ENCODE peak calls at places on chromosomes 11 and 22, in five cellular contexts. M, V, Y, Q and S are unnamed samples.

GRCh38 chr22:37177221-37177620 is 10.8 kb downstream of the C1QTNF6 start:
- DNase-seq in V (no peak), Y (no peak), Q (no peak), M (no peak), S (no peak)

GRCh38 chr11:1652778-1653540 is 23.4 kb downstream of the KRTAP5-5 start:
- DNase-seq in M (peak; percentile 95), Y (peak; percentile 83), V (peak; percentile 80), Q (peak; percentile 78), S (peak; percentile 86)

GRCh38 chr11:107691003-107691402 is 20.9 kb downstream of the SLN start:
- DNase-seq in Q (no peak), Y (no peak), V (no peak), M (no peak), S (no peak)

GRCh38 chr11:47148903-47149535 is 27.7 kb downstream of the ARFGAP2 start:
- DNase-seq in M (no peak), Q (no peak), V (no peak), Y (no peak), S (peak; percentile 34)

GRCh38 chr11:59578369-59578768 is 37.2 kb downstream of the OSBP start:
- DNase-seq in V (no peak), Y (no peak), M (no peak), Q (no peak), S (no peak)

GRCh38 chr11:2775083-2775625 is 75.4 kb upstream of the KCNQ1OT1 start:
- DNase-seq in M (no peak), Q (peak; percentile 28), Y (peak; percentile 5), V (peak; percentile 9), S (peak; percentile 36)

GRCh38 chr22:28299760-28300159 is 379.9 kb downstream of the TTC28 start:
- DNase-seq in Q (no peak), M (no peak), V (no peak), Y (no peak), S (no peak)

GRCh38 chr11:92453055-92453454 is 228.4 kb downstream of the FAT3 start:
- DNase-seq in M (no peak), Q (no peak), V (no peak), Y (no peak), S (no peak)

GRCh38 chr11:72641900-72642814 is 32.1 kb downstream of the PDE2A start:
- DNase-seq in M (peak; percentile 46), Y (peak; percentile 61), Q (peak; percentile 73), V (no peak), S (no peak)

GRCh38 chr22:17647996-17648395 is 9.4 kb downstream of the BCL2L13 start:
- DNase-seq in Y (no peak), V (no peak), Q (no peak), M (no peak), S (no peak)

GRCh38 chr11:61362542-61362875 is 335 bp downstream of the TMEM138 start:
- DNase-seq in Y (no peak), V (peak; percentile 33), M (no peak), Q (no peak), S (no peak)

GRCh38 chr22:46813816-46814597 is 51.6 kb downstream of the TBC1D22A start:
- DNase-seq in Q (peak; percentile 57), M (no peak), Y (no peak), V (no peak), S (no peak)

GRCh38 chr11:8092587-8093424 is 11.8 kb downstream of the TUB start:
- DNase-seq in Y (peak; percentile 43), Q (peak; percentile 70), V (no peak), M (peak; percentile 50), S (peak; percentile 52)
- TF ChIP-seq CTCF in Y (peak; percentile 40), Q (peak; percentile 52), V (no peak), M (peak; percentile 62), S (peak; percentile 61)

DNA sequence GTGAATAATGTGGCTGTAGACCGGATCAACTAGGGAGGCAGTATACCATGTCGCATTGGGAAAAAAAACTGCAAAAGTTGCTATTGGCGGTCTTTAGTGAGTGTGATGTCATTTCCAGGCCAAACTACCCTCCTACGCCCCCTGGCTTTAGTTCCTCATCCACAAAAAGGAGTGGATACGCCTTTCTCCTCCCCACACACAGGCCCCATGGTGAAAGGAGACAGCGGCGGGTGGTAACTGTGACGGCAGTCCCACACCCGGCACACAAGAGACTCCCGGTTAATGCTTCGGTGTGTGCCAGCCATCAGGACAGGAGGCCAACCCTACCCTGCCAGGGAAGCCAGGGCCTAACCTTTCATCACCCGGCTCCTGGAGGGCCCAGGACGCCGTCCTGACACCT is 11.0 kb downstream of the TP53I11 start:
- DNase-seq in V (no peak), M (peak; percentile 26), Y (no peak), Q (no peak), S (no peak)
- TF ChIP-seq CTCF in V (no peak), M (no peak), Y (no peak), Q (no peak), S (peak; percentile 10)

GRCh38 chr11:117930208-117930570 is 987 bp upstream of the TMPRSS13 start:
- DNase-seq in Y (no peak), V (no peak), M (no peak), Q (peak; percentile 25), S (no peak)

GRCh38 chr11:117927926-117928325 is 1.3 kb downstream of the TMPRSS13 start:
- DNase-seq in Q (peak; percentile 17), M (no peak), Y (no peak), V (no peak), S (no peak)

GRCh38 chr11:117929568-117930207 is 486 bp upstream of the TMPRSS13 start:
- DNase-seq in Q (no peak), V (no peak), Y (no peak), M (no peak), S (no peak)

GRCh38 chr11:117930668-117931330 is 1.6 kb upstream of the TMPRSS13 start:
- DNase-seq in V (peak; percentile 34), Y (no peak), Q (peak; percentile 35), M (no peak), S (no peak)

GRCh38 chr11:117928818-117929567 is at the start of gene TMPRSS13:
- DNase-seq in Q (peak; percentile 52), Y (no peak), M (no peak), V (no peak), S (peak; percentile 30)
- TF ChIP-seq CTCF in Q (no peak), Y (no peak), M (no peak), V (no peak), S (no peak)

GRCh38 chr22:29524440-29525191 is 28.9 kb downstream of the THOC5 start:
- DNase-seq in Y (peak; percentile 38), Q (no peak), V (peak; percentile 19), M (peak; percentile 3), S (no peak)
- TF ChIP-seq CTCF in Y (peak; percentile 53), Q (peak; percentile 11), V (no peak), M (peak; percentile 54), S (no peak)

DNA sequence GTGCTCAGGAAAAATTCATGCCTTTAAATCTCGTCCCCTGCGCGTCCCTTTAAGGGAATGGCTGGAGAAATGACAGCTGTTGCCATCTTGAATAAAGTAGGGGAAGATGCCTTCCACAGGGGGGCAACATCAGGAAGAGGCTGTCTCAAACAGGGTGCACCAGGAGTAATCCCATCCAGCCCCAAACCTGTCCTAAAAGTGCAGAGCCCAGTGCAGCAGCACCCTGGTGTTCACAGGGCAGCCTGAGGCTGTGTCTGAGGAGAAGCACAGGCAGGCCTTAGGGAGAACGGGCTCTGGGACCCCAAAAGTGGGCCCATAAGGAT is 10.8 kb upstream of the C11orf96 start:
- DNase-seq in Q (no peak), V (no peak), M (no peak), Y (no peak), S (no peak)
- TF ChIP-seq CTCF in Q (peak; percentile 27), V (no peak), M (no peak), Y (no peak), S (no peak)

GRCh38 chr22:29859976-29860766 is 22.1 kb upstream of the ASCC2 start:
- DNase-seq in V (no peak), Y (no peak), Q (no peak), M (no peak), S (no peak)

GRCh38 chr22:29856496-29856895 is 18.4 kb upstream of the ASCC2 start:
- DNase-seq in Y (no peak), Q (peak; percentile 3), V (no peak), M (no peak), S (no peak)

GRCh38 chr22:29854432-29854831 is 16.4 kb upstream of the ASCC2 start:
- DNase-seq in M (no peak), Q (peak; percentile 35), V (no peak), Y (no peak), S (no peak)

DNA sequence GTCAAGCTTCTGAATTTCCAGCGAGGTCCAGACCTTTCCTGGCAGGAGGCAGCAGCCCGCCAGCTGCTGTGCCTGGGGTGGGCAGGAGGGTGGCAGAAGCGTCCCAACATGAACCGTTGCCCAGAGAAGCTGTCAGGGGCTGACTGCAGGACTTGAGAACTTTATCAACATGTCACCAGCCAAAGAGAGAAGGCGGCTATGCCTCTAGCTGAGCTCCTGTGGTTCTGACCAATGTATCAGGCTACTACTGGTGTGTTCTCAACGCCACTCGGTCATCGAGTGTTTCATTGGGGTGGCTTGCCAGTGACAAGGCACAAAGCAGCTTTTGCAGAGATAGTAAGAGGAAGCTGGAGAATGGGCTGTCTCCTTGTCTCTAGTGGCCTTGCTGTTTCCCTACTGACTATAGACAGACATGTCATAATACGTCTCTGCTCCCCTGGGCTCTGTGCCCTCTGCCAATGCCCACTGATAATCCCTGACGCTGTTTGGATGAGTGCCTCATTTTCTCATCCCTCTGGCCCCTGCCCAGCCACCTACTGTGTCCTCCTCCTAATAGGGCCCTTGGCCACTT is 17.6 kb upstream of the ASCC2 start:
- DNase-seq in Q (peak; percentile 38), Y (peak; percentile 23), V (no peak), M (no peak), S (no peak)
- TF ChIP-seq CTCF in Q (no peak), Y (no peak), V (no peak), M (no peak), S (no peak)

GRCh38 chr11:123190504-123190903 is 4.5 kb downstream of the CLMP start:
- DNase-seq in V (no peak), Y (no peak), M (no peak), Q (no peak), S (no peak)

GRCh38 chr11:123186291-123186690 is 8.8 kb downstream of the CLMP start:
- DNase-seq in V (no peak), Q (no peak), M (no peak), Y (no peak), S (no peak)

GRCh38 chr11:123187221-123187620 is 7.8 kb downstream of the CLMP start:
- DNase-seq in M (no peak), Y (no peak), V (no peak), Q (no peak), S (no peak)

GRCh38 chr11:123187670-123188507 is 7.2 kb downstream of the CLMP start:
- DNase-seq in Q (no peak), Y (no peak), M (no peak), V (no peak), S (no peak)

GRCh38 chr11:123188508-123189165 is 6.4 kb downstream of the CLMP start:
- DNase-seq in V (no peak), M (no peak), Q (no peak), Y (no peak), S (no peak)
- TF ChIP-seq CTCF in V (no peak), M (no peak), Q (no peak), Y (no peak), S (no peak)

GRCh38 chr22:21447694-21448402 is 19.3 kb upstream of the TMEM191C start:
- DNase-seq in Q (peak; percentile 61), V (no peak), Y (no peak), M (no peak), S (no peak)
- TF ChIP-seq CTCF in Q (no peak), V (no peak), Y (no peak), M (peak; percentile 33), S (no peak)